ENCODE peak calls at places on chromosomes 6 and 20, in eight cellular contexts. D, P, K, Y, V, G, M and N are unnamed samples.

GRCh38 chr6:3438190-3439167 is 18.4 kb downstream of the SLC22A23 start:
- DNase-seq in D (peak; percentile 92), P (no peak), K (peak; percentile 95), Y (peak; percentile 97), V (no peak), G (no peak), M (no peak), N (peak; percentile 79)

GRCh38 chr6:166419268-166419667 is 36.5 kb upstream of the MPC1 start:
- DNase-seq in D (peak; percentile 64), P (no peak), K (peak; percentile 57), Y (peak; percentile 35), V (no peak), G (no peak), M (no peak), N (no peak)

GRCh38 chr20:5657190-5657872 is 92.9 kb upstream of the SHLD1 start:
- DNase-seq in D (peak; percentile 93), P (no peak), K (peak; percentile 98), Y (peak; percentile 97), V (peak; percentile 12), G (no peak), M (peak; percentile 20), N (peak; percentile 76)

GRCh38 chr20:63103402-63104311 is 96.9 kb upstream of the BHLHE23 start:
- DNase-seq in D (no peak), P (no peak), K (peak; percentile 7), Y (peak; percentile 27), V (no peak), G (peak; percentile 36), M (no peak), N (no peak)

GRCh38 chr20:53142225-53142624 is 170.1 kb downstream of the TSHZ2 start:
- DNase-seq in D (no peak), P (no peak), K (no peak), Y (no peak), V (peak; percentile 72), G (no peak), M (no peak), N (no peak)

GRCh38 chr6:84892666-84893065 is 128.3 kb upstream of the TBX18 start:
- DNase-seq in D (peak; percentile 73), P (no peak), K (peak; percentile 85), Y (peak; percentile 88), V (no peak), G (no peak), M (no peak), N (peak; percentile 55)

GRCh38 chr6:139699335-139699734 is 324.9 kb upstream of the CITED2 start:
- DNase-seq in D (no peak), P (no peak), K (peak; percentile 93), Y (peak; percentile 86), V (no peak), G (no peak), M (no peak), N (no peak)

GRCh38 chr6:161143663-161144430 is 130.0 kb downstream of the AGPAT4 start:
- DNase-seq in D (no peak), P (no peak), K (no peak), Y (no peak), V (no peak), G (no peak), M (no peak), N (no peak)

GRCh38 chr6:89214197-89214596 is 3.0 kb downstream of the GABRR1 start:
- DNase-seq in D (no peak), P (no peak), K (no peak), Y (no peak), V (no peak), G (no peak), M (no peak), N (no peak)

GRCh38 chr6:33755070-33755869 is 8.6 kb upstream of the IP6K3 start:
- DNase-seq in D (no peak), P (no peak), K (no peak), Y (no peak), V (no peak), G (no peak), M (no peak), N (no peak)

GRCh38 chr6:88166901-88167624 is 916 bp upstream of the CNR1 start:
- DNase-seq in D (no peak), P (no peak), K (no peak), Y (no peak), V (peak; percentile 39), G (peak; percentile 81), M (no peak), N (no peak)

GRCh38 chr6:31094389-31094881 is 17.9 kb downstream of the C6orf15 start:
- DNase-seq in D (no peak), P (no peak), K (no peak), Y (no peak), V (no peak), G (no peak), M (no peak), N (no peak)

GRCh38 chr20:62376112-62377063 is 9.3 kb upstream of the LAMA5 start:
- DNase-seq in D (no peak), P (peak; percentile 66), K (peak; percentile 29), Y (no peak), V (peak; percentile 94), G (no peak), M (no peak), N (no peak)

GRCh38 chr6:28643017-28643740 is 117.5 kb downstream of the GPX5 start:
- DNase-seq in D (peak; percentile 63), P (no peak), K (peak; percentile 88), Y (peak; percentile 93), V (no peak), G (no peak), M (no peak), N (peak; percentile 53)

GRCh38 chr6:28258877-28259777 is at the start of gene NKAPL:
- DNase-seq in D (peak; percentile 53), P (peak; percentile 65), K (peak; percentile 80), Y (peak; percentile 85), V (no peak), G (peak; percentile 92), M (peak; percentile 88), N (no peak)

GRCh38 chr20:58531657-58532056 is 16.5 kb upstream of the APCDD1L start:
- DNase-seq in D (no peak), P (no peak), K (no peak), Y (no peak), V (no peak), G (no peak), M (no peak), N (no peak)

GRCh38 chr6:11971154-11971553 is 41.0 kb upstream of the HIVEP1 start:
- DNase-seq in D (peak; percentile 80), P (no peak), K (peak; percentile 64), Y (peak; percentile 84), V (no peak), G (no peak), M (no peak), N (peak; percentile 73)

GRCh38 chr20:8512003-8512402 is 379.9 kb downstream of the PLCB1 start:
- DNase-seq in D (no peak), P (no peak), K (no peak), Y (no peak), V (no peak), G (no peak), M (no peak), N (no peak)

GRCh38 chr6:112882381-112882780 is 535.3 kb downstream of the RFPL4B start:
- DNase-seq in D (peak; percentile 57), P (no peak), K (no peak), Y (peak; percentile 29), V (no peak), G (no peak), M (no peak), N (no peak)

GRCh38 chr20:63826753-63827152 is 4.3 kb downstream of the ZBTB46 start:
- DNase-seq in D (no peak), P (no peak), K (no peak), Y (no peak), V (no peak), G (no peak), M (no peak), N (no peak)

GRCh38 chr6:116094041-116094440 is 6.6 kb upstream of the NT5DC1 start:
- DNase-seq in D (no peak), P (no peak), K (no peak), Y (no peak), V (no peak), G (peak; percentile 37), M (no peak), N (no peak)

DNA sequence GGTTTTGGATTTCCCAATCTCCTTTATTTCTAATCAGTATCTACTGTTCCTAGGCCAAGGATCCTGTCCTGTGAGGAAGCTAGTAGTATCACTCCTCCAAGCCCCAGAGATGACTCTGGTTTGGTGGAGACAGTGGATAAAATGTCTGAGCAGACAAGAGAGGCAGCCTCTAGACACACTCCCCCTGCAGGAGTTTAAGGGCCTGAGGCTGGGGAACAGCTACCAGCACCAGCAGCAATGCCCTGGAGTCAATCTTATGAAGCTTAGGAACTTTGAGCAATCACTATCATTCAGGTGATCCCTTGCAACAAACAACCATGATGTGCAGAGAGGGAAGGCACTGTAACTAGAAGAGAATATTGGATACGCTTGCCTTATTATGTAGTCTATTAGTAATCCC is 384.7 kb upstream of the ID4 start:
- DNase-seq in D (no peak), P (no peak), K (no peak), Y (no peak), V (peak; percentile 37), G (no peak), M (no peak), N (no peak)
- TF ChIP-seq CTCF in D (peak; percentile 7), P (no peak), K (peak; percentile 7), Y (no peak), V (no peak), G (no peak), M (no peak), N (no peak)

DNA sequence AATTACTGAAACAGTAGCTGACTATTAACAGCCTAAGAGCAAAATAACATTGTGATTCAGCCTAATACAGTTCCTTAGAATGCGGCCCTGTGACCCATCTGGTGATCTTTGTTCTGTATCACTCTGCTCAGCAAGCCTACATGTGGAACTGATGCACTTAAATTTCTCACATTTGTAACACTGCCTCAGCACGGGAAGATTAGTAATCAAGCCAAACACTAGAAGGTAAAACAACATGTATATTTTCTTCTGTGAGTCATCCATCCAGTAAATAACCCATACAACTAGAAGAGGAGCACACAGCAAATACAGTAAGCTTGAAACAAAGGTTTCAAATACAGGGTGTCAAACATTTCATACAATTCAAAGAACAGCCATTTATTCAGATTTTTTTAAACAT is 189.7 kb upstream of the NOX3 start:
- DNase-seq in D (peak; percentile 10), P (no peak), K (peak; percentile 0), Y (peak; percentile 38), V (no peak), G (no peak), M (no peak), N (no peak)
- H3K4me3 ChIP-seq in D (no peak overlapping the region), P (no peak overlapping the region), K (no peak overlapping the region), Y (no peak overlapping the region), V (no peak overlapping the region), G (no peak overlapping the region), M (no peak overlapping the region), N (no peak overlapping the region)

GRCh38 chr6:136031982-136032381 is 180.5 kb downstream of the PDE7B start:
- DNase-seq in D (peak; percentile 69), P (no peak), K (peak; percentile 83), Y (peak; percentile 77), V (peak; percentile 22), G (no peak), M (no peak), N (no peak)
- TF ChIP-seq CTCF in D (peak; percentile 73), P (peak; percentile 11), K (peak; percentile 80), Y (peak; percentile 69), V (peak; percentile 67), G (no peak), M (peak; percentile 73), N (peak; percentile 59)

DNA sequence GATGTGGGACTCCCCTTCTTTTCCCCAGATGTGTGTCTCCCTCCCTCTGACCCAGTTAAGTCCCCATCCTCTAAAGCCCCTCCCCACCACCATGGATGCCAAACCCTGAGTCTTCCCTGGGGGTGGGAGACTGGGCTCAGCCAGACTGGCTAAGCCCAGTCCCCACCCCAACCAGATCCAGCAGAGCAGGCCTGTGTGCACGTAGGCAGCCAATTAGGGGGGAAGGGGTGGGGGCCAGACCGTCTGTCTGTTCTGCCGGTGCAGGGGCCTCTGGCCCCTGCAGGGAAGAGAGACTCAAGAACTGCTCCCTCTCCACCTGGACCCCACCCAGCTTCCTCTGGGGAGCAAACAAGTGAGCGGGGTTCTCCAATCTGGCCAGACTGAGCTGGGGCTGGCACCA is 605 bp downstream of the COX4I2 start:
- DNase-seq in D (no peak), P (no peak), K (no peak), Y (no peak), V (no peak), G (peak; percentile 16), M (no peak), N (no peak)
- H3K4me3 ChIP-seq in D (no peak overlapping the region), P (no peak overlapping the region), K (no peak overlapping the region), Y (no peak overlapping the region), V (no peak overlapping the region), G (no peak overlapping the region), M (peak overlapping the region; percentile 60), N (no peak overlapping the region)